ENCODE peak calls at places on chromosomes 2 and 18, in four cellular contexts. B is mesenchymal stem cell, U is Ammon's horn, L is hypothalamus. K is an unnamed sample.

GRCh38 chr2:168816369-168816768 is 13.9 kb downstream of the NOSTRIN start:
- DNase-seq in U (no peak), L (no peak), B (peak; percentile 78), K (no peak)

GRCh38 chr2:212940816-212941215 is 210.6 kb downstream of the IKZF2 start:
- DNase-seq in L (peak; percentile 2), U (peak; percentile 46), B (peak; percentile 14), K (no peak)

GRCh38 chr2:51581636-51582267 is 549.8 kb upstream of the NRXN1 start:
- DNase-seq in L (no peak), U (no peak), B (no peak), K (no peak)

GRCh38 chr18:48782381-48782841 is 168.4 kb downstream of the SMAD7 start:
- DNase-seq in L (peak; percentile 58), B (peak; percentile 14), U (peak; percentile 40), K (no peak)

GRCh38 chr2:48902521-48902920 is 147.0 kb upstream of the LHCGR start:
- DNase-seq in L (no peak), B (no peak), U (no peak), K (no peak)

GRCh38 chr2:28334527-28334891 is 58.1 kb upstream of the FOSL2 start:
- DNase-seq in U (no peak), L (no peak), B (no peak), K (peak; percentile 48)

GRCh38 chr2:174959787-174960186 is 45.4 kb downstream of the CHN1 start:
- DNase-seq in B (peak; percentile 18), U (no peak), L (no peak), K (peak; percentile 55)

GRCh38 chr2:205734436-205734835 is 52.1 kb downstream of the NRP2 start:
- DNase-seq in U (peak; percentile 80), L (peak; percentile 20), B (peak; percentile 88), K (no peak)

GRCh38 chr2:776038-776437 is 98.8 kb upstream of the TMEM18 start:
- DNase-seq in B (no peak), U (no peak), L (no peak), K (no peak)

GRCh38 chr2:127712999-127713398 is 11.7 kb downstream of the SFT2D3 start:
- DNase-seq in B (no peak), L (no peak), U (no peak), K (no peak)

GRCh38 chr2:159124931-159125467 is 156.6 kb downstream of the TANC1 start:
- DNase-seq in L (no peak), U (no peak), B (no peak), K (no peak)

GRCh38 chr2:206422493-206422892 is 20.8 kb upstream of the ADAM23 start:
- DNase-seq in U (no peak), B (peak; percentile 85), L (no peak), K (no peak)

GRCh38 chr2:15946983-15947382 is 6.6 kb downstream of the MYCN start:
- DNase-seq in U (no peak), L (no peak), B (no peak), K (no peak)

GRCh38 chr2:35585972-35586371 is 769.6 kb upstream of the CRIM1 start:
- DNase-seq in B (no peak), U (no peak), L (no peak), K (no peak)

GRCh38 chr2:23601301-23601965 is 216.5 kb downstream of the KLHL29 start:
- DNase-seq in B (peak; percentile 18), U (no peak), L (no peak), K (no peak)

GRCh38 chr2:40466926-40467325 is 15.0 kb upstream of the SLC8A1 start:
- DNase-seq in B (no peak), L (no peak), U (no peak), K (no peak)

GRCh38 chr2:219010873-219011272 is 17.7 kb upstream of the CRYBA2 start:
- DNase-seq in L (no peak), U (no peak), B (no peak), K (no peak)

GRCh38 chr2:211401328-211401727 is 844.9 kb downstream of the CPS1 start:
- DNase-seq in B (no peak), U (no peak), L (no peak), K (no peak)

GRCh38 chr2:48345176-48345575 is 184.8 kb upstream of the STON1 start:
- DNase-seq in L (no peak), B (no peak), U (no peak), K (no peak)

GRCh38 chr2:26696352-26696816 is 3.9 kb downstream of the KCNK3 start:
- DNase-seq in U (no peak), L (no peak), B (peak; percentile 73), K (peak; percentile 98)

GRCh38 chr2:195051401-195051800 is 605.6 kb upstream of the SLC39A10 start:
- DNase-seq in L (no peak), B (no peak), U (peak; percentile 35), K (no peak)

GRCh38 chr2:129909648-129910418 is 69.6 kb upstream of the RAB6C start:
- DNase-seq in B (no peak), U (no peak), L (no peak), K (no peak)